ENCODE peak calls at places on chromosomes 13 and 19, in ten cellular contexts. One of them, this sample, is unnamed.

GRCh38 chr13:81393110-81393509 is 1052.2 kb upstream of the SPRY2 start:
- DNase-seq in GM12878: no peak
- DNase-seq in esophagus muscularis mucosa: no peak
- DNase-seq in H1: no peak
- DNase-seq in transverse colon: no peak
- DNase-seq in A549: no peak
- DNase-seq in K562: no peak
- DNase-seq in SK-N-SH: no peak
- DNase-seq in tibial nerve: no peak
- DNase-seq in stomach: no peak
- DNase-seq in this sample: no peak

GRCh38 chr13:70043685-70044084 is 63.9 kb upstream of the ATXN8OS start:
- DNase-seq in A549: no peak
- DNase-seq in stomach: no peak
- DNase-seq in H1: no peak
- DNase-seq in K562: no peak
- DNase-seq in GM12878: peak; percentile 4
- DNase-seq in transverse colon: no peak
- DNase-seq in SK-N-SH: no peak
- DNase-seq in esophagus muscularis mucosa: no peak
- DNase-seq in tibial nerve: no peak
- DNase-seq in this sample: no peak

GRCh38 chr19:36915992-36916830 is at the start of the genes ZNF568 and ZNF829:
- DNase-seq in A549: peak; percentile 43
- DNase-seq in transverse colon: peak; percentile 87
- DNase-seq in stomach: peak; percentile 83
- DNase-seq in K562: no peak
- DNase-seq in GM12878: peak; percentile 48
- DNase-seq in esophagus muscularis mucosa: peak; percentile 98
- DNase-seq in SK-N-SH: peak; percentile 87
- DNase-seq in tibial nerve: peak; percentile 71
- DNase-seq in H1: peak; percentile 88
- DNase-seq in this sample: peak; percentile 88

GRCh38 chr13:19060311-19061002 is 121.2 kb downstream of the TUBA3C start:
- DNase-seq in stomach: no peak
- DNase-seq in esophagus muscularis mucosa: no peak
- DNase-seq in SK-N-SH: no peak
- DNase-seq in tibial nerve: no peak
- DNase-seq in K562: no peak
- DNase-seq in GM12878: no peak
- DNase-seq in H1: no peak
- DNase-seq in transverse colon: no peak
- DNase-seq in A549: no peak
- DNase-seq in this sample: no peak

GRCh38 chr13:111901301-111901905 is 165.5 kb upstream of the SOX1 start:
- DNase-seq in transverse colon: no peak
- DNase-seq in SK-N-SH: no peak
- DNase-seq in GM12878: no peak
- DNase-seq in esophagus muscularis mucosa: peak; percentile 86
- DNase-seq in H1: peak; percentile 37
- DNase-seq in stomach: no peak
- DNase-seq in A549: no peak
- DNase-seq in K562: no peak
- DNase-seq in tibial nerve: no peak
- DNase-seq in this sample: no peak

GRCh38 chr19:40802300-40803169 is 3.5 kb downstream of the EGLN2 start:
- DNase-seq in tibial nerve: peak; percentile 58
- DNase-seq in A549: no peak
- DNase-seq in GM12878: no peak
- DNase-seq in K562: peak; percentile 44
- DNase-seq in transverse colon: peak; percentile 77
- DNase-seq in H1: no peak
- DNase-seq in stomach: peak; percentile 71
- DNase-seq in esophagus muscularis mucosa: no peak
- DNase-seq in SK-N-SH: peak; percentile 67
- DNase-seq in this sample: peak; percentile 79

GRCh38 chr19:17327654-17328516 is 6.8 kb downstream of the ANO8 start:
- DNase-seq in A549: no peak
- DNase-seq in stomach: peak; percentile 65
- DNase-seq in H1: peak; percentile 89
- DNase-seq in K562: peak; percentile 86
- DNase-seq in transverse colon: peak; percentile 89
- DNase-seq in GM12878: no peak
- DNase-seq in esophagus muscularis mucosa: no peak
- DNase-seq in tibial nerve: no peak
- DNase-seq in SK-N-SH: peak; percentile 85
- DNase-seq in this sample: peak; percentile 85

GRCh38 chr19:7670150-7670784 is 1.4 kb downstream of the RETN start:
- DNase-seq in stomach: no peak
- DNase-seq in A549: no peak
- DNase-seq in tibial nerve: no peak
- DNase-seq in SK-N-SH: no peak
- DNase-seq in esophagus muscularis mucosa: no peak
- DNase-seq in K562: no peak
- DNase-seq in H1: peak; percentile 64
- DNase-seq in transverse colon: no peak
- DNase-seq in GM12878: no peak
- DNase-seq in this sample: no peak

GRCh38 chr19:3314962-3315675 is 51.3 kb upstream of the NFIC start:
- DNase-seq in esophagus muscularis mucosa: no peak
- DNase-seq in stomach: no peak
- DNase-seq in transverse colon: no peak
- DNase-seq in K562: no peak
- DNase-seq in H1: no peak
- DNase-seq in tibial nerve: no peak
- DNase-seq in GM12878: no peak
- DNase-seq in SK-N-SH: peak; percentile 33
- DNase-seq in A549: no peak
- DNase-seq in this sample: no peak

GRCh38 chr19:30063184-30064020 is 121.4 kb downstream of the URI1 start:
- DNase-seq in stomach: no peak
- DNase-seq in tibial nerve: no peak
- DNase-seq in K562: no peak
- DNase-seq in H1: no peak
- DNase-seq in SK-N-SH: no peak
- DNase-seq in esophagus muscularis mucosa: no peak
- DNase-seq in transverse colon: no peak
- DNase-seq in A549: no peak
- DNase-seq in GM12878: no peak
- DNase-seq in this sample: no peak

GRCh38 chr19:3539743-3540118 is 757 bp downstream of the TEKTIP1 start:
- DNase-seq in K562: no peak
- DNase-seq in esophagus muscularis mucosa: no peak
- DNase-seq in A549: no peak
- DNase-seq in transverse colon: no peak
- DNase-seq in stomach: no peak
- DNase-seq in H1: no peak
- DNase-seq in SK-N-SH: no peak
- DNase-seq in tibial nerve: no peak
- DNase-seq in GM12878: no peak
- DNase-seq in this sample: no peak

DNA sequence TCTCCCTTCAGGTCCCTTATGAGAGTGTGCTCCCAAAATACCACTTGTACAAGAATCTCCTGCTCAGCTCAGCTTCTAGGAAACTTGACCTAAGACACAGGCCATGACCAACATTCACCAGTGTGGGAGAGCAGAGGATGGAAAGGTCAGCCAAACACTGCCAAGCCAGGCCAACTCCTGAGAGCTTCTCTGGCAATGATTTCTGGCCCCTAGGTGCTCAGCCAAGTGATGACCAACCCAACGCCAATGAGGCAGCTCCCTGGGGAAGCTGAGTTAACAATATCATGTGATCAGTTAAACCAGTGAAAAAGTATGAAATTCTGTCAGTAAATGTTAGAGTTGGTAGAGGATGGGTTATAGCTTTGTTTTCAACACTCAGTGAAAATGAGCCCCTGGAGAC is 49.1 kb upstream of the FLT1 start:
- DNase-seq in A549: no peak
- DNase-seq in H1: no peak
- DNase-seq in tibial nerve: no peak
- DNase-seq in SK-N-SH: no peak
- DNase-seq in esophagus muscularis mucosa: no peak
- DNase-seq in transverse colon: no peak
- DNase-seq in K562: no peak
- DNase-seq in GM12878: no peak
- DNase-seq in stomach: no peak
- DNase-seq in this sample: no peak
- TF ChIP-seq EP300 in A549: no peak
- TF ChIP-seq EP300 in H1: no peak
- TF ChIP-seq EP300 in tibial nerve: no peak
- TF ChIP-seq EP300 in SK-N-SH: no peak
- TF ChIP-seq EP300 in esophagus muscularis mucosa: no peak
- TF ChIP-seq EP300 in transverse colon: no peak
- TF ChIP-seq EP300 in K562: no peak
- TF ChIP-seq EP300 in GM12878: no peak
- TF ChIP-seq EP300 in stomach: no peak
- TF ChIP-seq EP300 in this sample: no peak

GRCh38 chr13:61575941-61576340 is 160.3 kb upstream of the PCDH20 start:
- DNase-seq in stomach: no peak
- DNase-seq in transverse colon: no peak
- DNase-seq in SK-N-SH: no peak
- DNase-seq in K562: no peak
- DNase-seq in H1: no peak
- DNase-seq in tibial nerve: no peak
- DNase-seq in esophagus muscularis mucosa: no peak
- DNase-seq in GM12878: no peak
- DNase-seq in A549: no peak
- DNase-seq in this sample: no peak
- TF ChIP-seq EP300 in stomach: no peak
- TF ChIP-seq EP300 in transverse colon: no peak
- TF ChIP-seq EP300 in SK-N-SH: no peak
- TF ChIP-seq EP300 in K562: no peak
- TF ChIP-seq EP300 in H1: no peak
- TF ChIP-seq EP300 in tibial nerve: no peak
- TF ChIP-seq EP300 in esophagus muscularis mucosa: no peak
- TF ChIP-seq EP300 in GM12878: no peak
- TF ChIP-seq EP300 in A549: no peak
- TF ChIP-seq EP300 in this sample: no peak

GRCh38 chr19:12922959-12923358 is 3.9 kb upstream of the SYCE2 start:
- DNase-seq in A549: no peak
- DNase-seq in transverse colon: no peak
- DNase-seq in H1: no peak
- DNase-seq in esophagus muscularis mucosa: no peak
- DNase-seq in GM12878: no peak
- DNase-seq in SK-N-SH: no peak
- DNase-seq in K562: no peak
- DNase-seq in tibial nerve: no peak
- DNase-seq in stomach: no peak
- DNase-seq in this sample: no peak

GRCh38 chr19:12913871-12914690 is 5.0 kb downstream of the SYCE2 start:
- DNase-seq in esophagus muscularis mucosa: no peak
- DNase-seq in K562: no peak
- DNase-seq in tibial nerve: no peak
- DNase-seq in transverse colon: peak; percentile 45
- DNase-seq in stomach: no peak
- DNase-seq in SK-N-SH: no peak
- DNase-seq in GM12878: no peak
- DNase-seq in H1: no peak
- DNase-seq in A549: no peak
- DNase-seq in this sample: no peak

GRCh38 chr19:12913011-12913561 is 6.0 kb downstream of the SYCE2 start:
- DNase-seq in K562: peak; percentile 21
- DNase-seq in GM12878: no peak
- DNase-seq in H1: peak; percentile 70
- DNase-seq in A549: no peak
- DNase-seq in esophagus muscularis mucosa: peak; percentile 92
- DNase-seq in SK-N-SH: peak; percentile 77
- DNase-seq in tibial nerve: peak; percentile 68
- DNase-seq in transverse colon: peak; percentile 66
- DNase-seq in stomach: peak; percentile 77
- DNase-seq in this sample: peak; percentile 88

GRCh38 chr19:12918253-12918652 is 840 bp downstream of the SYCE2 start:
- DNase-seq in K562: no peak
- DNase-seq in transverse colon: no peak
- DNase-seq in tibial nerve: no peak
- DNase-seq in SK-N-SH: no peak
- DNase-seq in A549: no peak
- DNase-seq in esophagus muscularis mucosa: no peak
- DNase-seq in GM12878: no peak
- DNase-seq in stomach: no peak
- DNase-seq in H1: no peak
- DNase-seq in this sample: peak; percentile 49
- TF ChIP-seq EP300 in K562: no peak
- TF ChIP-seq EP300 in transverse colon: no peak
- TF ChIP-seq EP300 in tibial nerve: no peak
- TF ChIP-seq EP300 in SK-N-SH: no peak
- TF ChIP-seq EP300 in A549: no peak
- TF ChIP-seq EP300 in esophagus muscularis mucosa: no peak
- TF ChIP-seq EP300 in GM12878: no peak
- TF ChIP-seq EP300 in stomach: no peak
- TF ChIP-seq EP300 in H1: no peak
- TF ChIP-seq EP300 in this sample: no peak

GRCh38 chr13:64078480-64078936 is 2662.9 kb upstream of the PCDH20 start:
- DNase-seq in A549: no peak
- DNase-seq in GM12878: no peak
- DNase-seq in transverse colon: no peak
- DNase-seq in K562: no peak
- DNase-seq in SK-N-SH: peak; percentile 10
- DNase-seq in H1: no peak
- DNase-seq in esophagus muscularis mucosa: no peak
- DNase-seq in tibial nerve: no peak
- DNase-seq in stomach: no peak
- DNase-seq in this sample: no peak

GRCh38 chr13:64074989-64075474 is 2659.4 kb upstream of the PCDH20 start:
- DNase-seq in H1: no peak
- DNase-seq in SK-N-SH: no peak
- DNase-seq in stomach: peak; percentile 17
- DNase-seq in GM12878: no peak
- DNase-seq in A549: no peak
- DNase-seq in tibial nerve: no peak
- DNase-seq in transverse colon: no peak
- DNase-seq in K562: no peak
- DNase-seq in esophagus muscularis mucosa: no peak
- DNase-seq in this sample: no peak

GRCh38 chr13:64075543-64076271 is 2660.1 kb upstream of the PCDH20 start:
- DNase-seq in GM12878: no peak
- DNase-seq in tibial nerve: no peak
- DNase-seq in H1: no peak
- DNase-seq in stomach: peak; percentile 18
- DNase-seq in A549: no peak
- DNase-seq in esophagus muscularis mucosa: no peak
- DNase-seq in SK-N-SH: no peak
- DNase-seq in K562: peak; percentile 64
- DNase-seq in transverse colon: no peak
- DNase-seq in this sample: no peak

GRCh38 chr13:64073203-64073602 is 2657.6 kb upstream of the PCDH20 start:
- DNase-seq in stomach: no peak
- DNase-seq in H1: no peak
- DNase-seq in K562: no peak
- DNase-seq in transverse colon: no peak
- DNase-seq in A549: no peak
- DNase-seq in tibial nerve: no peak
- DNase-seq in esophagus muscularis mucosa: no peak
- DNase-seq in SK-N-SH: no peak
- DNase-seq in GM12878: no peak
- DNase-seq in this sample: no peak

DNA sequence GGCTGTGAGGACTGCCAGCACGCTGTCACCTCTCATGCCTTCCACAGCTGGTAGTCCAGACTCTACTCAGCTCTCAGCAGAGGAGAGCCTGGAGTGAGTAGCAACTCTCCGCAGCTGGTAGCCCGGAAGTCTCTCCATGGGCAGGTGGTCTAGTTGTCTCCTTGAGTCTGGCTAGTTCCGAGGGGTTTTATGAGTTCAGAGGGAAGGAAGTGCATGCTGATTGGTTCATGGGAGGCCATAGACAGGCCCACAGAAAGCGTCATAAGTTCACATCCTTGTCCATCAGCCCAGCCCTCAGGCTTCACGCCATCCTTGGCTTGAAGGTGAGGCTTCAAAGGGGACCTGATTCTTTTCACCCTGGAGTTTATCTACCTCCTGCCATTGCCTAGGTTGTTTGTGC is 2662.4 kb upstream of the PCDH20 start:
- DNase-seq in H1: no peak
- DNase-seq in GM12878: no peak
- DNase-seq in SK-N-SH: peak; percentile 3
- DNase-seq in K562: no peak
- DNase-seq in stomach: no peak
- DNase-seq in esophagus muscularis mucosa: no peak
- DNase-seq in tibial nerve: no peak
- DNase-seq in transverse colon: no peak
- DNase-seq in A549: no peak
- DNase-seq in this sample: no peak
- TF ChIP-seq EP300 in H1: no peak
- TF ChIP-seq EP300 in GM12878: no peak
- TF ChIP-seq EP300 in SK-N-SH: no peak
- TF ChIP-seq EP300 in K562: no peak
- TF ChIP-seq EP300 in stomach: no peak
- TF ChIP-seq EP300 in esophagus muscularis mucosa: no peak
- TF ChIP-seq EP300 in tibial nerve: no peak
- TF ChIP-seq EP300 in transverse colon: no peak
- TF ChIP-seq EP300 in A549: no peak
- TF ChIP-seq EP300 in this sample: no peak